ENCODE peak calls at places on chromosome 1, in seven cellular contexts. One of them, this sample, is unnamed.

GRCh38 chr1:225871374-225872074 is 10.7 kb downstream of the TMEM63A start:
- DNase-seq in PC-9: no peak
- DNase-seq in GM23338: peak
- DNase-seq in K562: no peak
- DNase-seq in ovary: no peak
- DNase-seq in fibroblast of lung: no peak
- DNase-seq in Panc1: peak
- DNase-seq in this sample: no peak

GRCh38 chr1:209585672-209586071 is 2.2 kb downstream of the CAMK1G start:
- DNase-seq in GM23338: peak
- DNase-seq in K562: no peak
- DNase-seq in fibroblast of lung: peak
- DNase-seq in Panc1: no peak
- DNase-seq in PC-9: peak
- DNase-seq in ovary: peak
- DNase-seq in this sample: no peak

GRCh38 chr1:76141898-76142297 is 67.4 kb downstream of the ST6GALNAC3 start:
- DNase-seq in ovary: no peak
- DNase-seq in PC-9: no peak
- DNase-seq in Panc1: no peak
- DNase-seq in K562: no peak
- DNase-seq in GM23338: peak
- DNase-seq in fibroblast of lung: no peak
- DNase-seq in this sample: no peak

GRCh38 chr1:94321662-94322061 is 84.3 kb upstream of the ARHGAP29 start:
- DNase-seq in PC-9: no peak
- DNase-seq in Panc1: no peak
- DNase-seq in fibroblast of lung: no peak
- DNase-seq in GM23338: no peak
- DNase-seq in ovary: no peak
- DNase-seq in K562: no peak
- DNase-seq in this sample: no peak

GRCh38 chr1:68227598-68227997 is 4.7 kb downstream of the WLS start:
- DNase-seq in K562: no peak
- DNase-seq in ovary: no peak
- DNase-seq in GM23338: no peak
- DNase-seq in fibroblast of lung: no peak
- DNase-seq in PC-9: no peak
- DNase-seq in Panc1: no peak
- DNase-seq in this sample: no peak

GRCh38 chr1:57204091-57204490 is 219.8 kb downstream of the DAB1 start:
- DNase-seq in ovary: no peak
- DNase-seq in fibroblast of lung: no peak
- DNase-seq in GM23338: no peak
- DNase-seq in K562: no peak
- DNase-seq in PC-9: no peak
- DNase-seq in Panc1: no peak
- DNase-seq in this sample: no peak

GRCh38 chr1:58432813-58433668 is 113.5 kb downstream of the OMA1 start:
- DNase-seq in fibroblast of lung: peak
- DNase-seq in ovary: peak
- DNase-seq in Panc1: no peak
- DNase-seq in PC-9: peak
- DNase-seq in GM23338: peak
- DNase-seq in K562: no peak
- DNase-seq in this sample: peak

GRCh38 chr1:172680733-172681275 is 21.9 kb downstream of the FASLG start:
- DNase-seq in Panc1: no peak
- DNase-seq in ovary: no peak
- DNase-seq in PC-9: no peak
- DNase-seq in K562: no peak
- DNase-seq in GM23338: peak
- DNase-seq in fibroblast of lung: no peak
- DNase-seq in this sample: no peak

GRCh38 chr1:219324629-219325367 is 151.1 kb downstream of the LYPLAL1 start:
- DNase-seq in fibroblast of lung: peak
- DNase-seq in K562: no peak
- DNase-seq in Panc1: peak
- DNase-seq in ovary: no peak
- DNase-seq in PC-9: peak
- DNase-seq in GM23338: no peak
- DNase-seq in this sample: peak

GRCh38 chr1:24442764-24443163 is 27.2 kb downstream of the NIPAL3 start:
- DNase-seq in fibroblast of lung: peak
- DNase-seq in PC-9: no peak
- DNase-seq in K562: no peak
- DNase-seq in Panc1: no peak
- DNase-seq in ovary: no peak
- DNase-seq in GM23338: no peak
- DNase-seq in this sample: no peak
- H3K27ac ChIP-seq in fibroblast of lung: no peak
- H3K27ac ChIP-seq in PC-9: no peak
- H3K27ac ChIP-seq in K562: no peak
- H3K27ac ChIP-seq in Panc1: no peak
- H3K27ac ChIP-seq in ovary: no peak
- H3K27ac ChIP-seq in GM23338: no peak
- H3K27ac ChIP-seq in this sample: no peak

GRCh38 chr1:119143716-119144115 is 3.3 kb upstream of the WARS2 start:
- DNase-seq in fibroblast of lung: no peak
- DNase-seq in ovary: no peak
- DNase-seq in GM23338: no peak
- DNase-seq in PC-9: no peak
- DNase-seq in K562: no peak
- DNase-seq in Panc1: no peak
- DNase-seq in this sample: no peak
- H3K27ac ChIP-seq in fibroblast of lung: no peak
- H3K27ac ChIP-seq in ovary: no peak
- H3K27ac ChIP-seq in GM23338: no peak
- H3K27ac ChIP-seq in PC-9: no peak
- H3K27ac ChIP-seq in K562: no peak
- H3K27ac ChIP-seq in Panc1: no peak
- H3K27ac ChIP-seq in this sample: no peak

GRCh38 chr1:183124259-183124658 is 61.8 kb upstream of the LAMC2 start:
- DNase-seq in Panc1: no peak
- DNase-seq in PC-9: no peak
- DNase-seq in K562: no peak
- DNase-seq in fibroblast of lung: no peak
- DNase-seq in ovary: peak
- DNase-seq in GM23338: no peak
- DNase-seq in this sample: no peak

GRCh38 chr1:183125279-183125999 is 60.6 kb upstream of the LAMC2 start:
- DNase-seq in PC-9: no peak
- DNase-seq in ovary: no peak
- DNase-seq in GM23338: no peak
- DNase-seq in Panc1: no peak
- DNase-seq in fibroblast of lung: no peak
- DNase-seq in K562: no peak
- DNase-seq in this sample: no peak

GRCh38 chr1:183129921-183130675 is 56.0 kb upstream of the LAMC2 start:
- DNase-seq in Panc1: no peak
- DNase-seq in K562: no peak
- DNase-seq in PC-9: no peak
- DNase-seq in fibroblast of lung: no peak
- DNase-seq in GM23338: no peak
- DNase-seq in ovary: no peak
- DNase-seq in this sample: no peak

GRCh38 chr1:183126528-183126927 is 59.5 kb upstream of the LAMC2 start:
- DNase-seq in PC-9: no peak
- DNase-seq in K562: no peak
- DNase-seq in Panc1: no peak
- DNase-seq in GM23338: no peak
- DNase-seq in ovary: no peak
- DNase-seq in fibroblast of lung: peak
- DNase-seq in this sample: no peak

GRCh38 chr1:183126000-183126366 is 60.1 kb upstream of the LAMC2 start:
- DNase-seq in PC-9: no peak
- DNase-seq in GM23338: no peak
- DNase-seq in Panc1: no peak
- DNase-seq in ovary: no peak
- DNase-seq in K562: no peak
- DNase-seq in fibroblast of lung: no peak
- DNase-seq in this sample: no peak
- H3K27ac ChIP-seq in PC-9: no peak
- H3K27ac ChIP-seq in GM23338: peak
- H3K27ac ChIP-seq in Panc1: no peak
- H3K27ac ChIP-seq in ovary: no peak
- H3K27ac ChIP-seq in K562: no peak
- H3K27ac ChIP-seq in fibroblast of lung: peak
- H3K27ac ChIP-seq in this sample: no peak

GRCh38 chr1:44048816-44049215 is 17.6 kb upstream of the SLC6A9 start:
- DNase-seq in GM23338: no peak
- DNase-seq in Panc1: no peak
- DNase-seq in ovary: no peak
- DNase-seq in K562: no peak
- DNase-seq in PC-9: no peak
- DNase-seq in fibroblast of lung: peak
- DNase-seq in this sample: no peak
- H3K27ac ChIP-seq in GM23338: no peak
- H3K27ac ChIP-seq in Panc1: peak
- H3K27ac ChIP-seq in ovary: no peak
- H3K27ac ChIP-seq in K562: peak
- H3K27ac ChIP-seq in PC-9: peak
- H3K27ac ChIP-seq in fibroblast of lung: peak
- H3K27ac ChIP-seq in this sample: peak

DNA sequence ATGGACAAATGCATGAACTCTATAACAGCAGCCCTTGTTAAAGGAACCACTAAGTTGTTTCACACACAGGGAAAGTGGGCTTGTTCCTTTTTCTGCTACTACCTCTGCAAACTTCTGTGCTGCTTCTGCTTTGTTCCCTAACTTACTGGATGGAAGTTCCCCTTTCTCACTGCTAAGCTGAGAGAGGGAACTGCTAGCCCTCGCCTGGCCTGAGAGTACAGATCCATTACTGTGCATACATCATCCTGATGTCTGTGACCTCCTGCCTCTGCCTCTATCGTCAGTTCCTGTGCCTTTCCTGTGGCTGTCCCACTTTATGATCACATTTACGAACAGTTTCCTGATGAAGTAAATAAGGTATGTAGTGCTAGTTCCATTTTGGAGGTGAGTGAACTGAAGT is 3.5 kb downstream of the GNAT2 start:
- DNase-seq in Panc1: no peak
- DNase-seq in K562: no peak
- DNase-seq in ovary: no peak
- DNase-seq in PC-9: no peak
- DNase-seq in fibroblast of lung: no peak
- DNase-seq in GM23338: no peak
- DNase-seq in this sample: no peak
- H3K27ac ChIP-seq in Panc1: no peak
- H3K27ac ChIP-seq in K562: peak
- H3K27ac ChIP-seq in ovary: no peak
- H3K27ac ChIP-seq in PC-9: no peak
- H3K27ac ChIP-seq in fibroblast of lung: no peak
- H3K27ac ChIP-seq in GM23338: no peak
- H3K27ac ChIP-seq in this sample: no peak

GRCh38 chr1:9376886-9377333 is 84.2 kb downstream of the SPSB1 start:
- DNase-seq in fibroblast of lung: peak
- DNase-seq in ovary: peak
- DNase-seq in K562: no peak
- DNase-seq in GM23338: no peak
- DNase-seq in PC-9: no peak
- DNase-seq in Panc1: no peak
- DNase-seq in this sample: no peak
- H3K27ac ChIP-seq in fibroblast of lung: no peak
- H3K27ac ChIP-seq in ovary: peak
- H3K27ac ChIP-seq in K562: no peak
- H3K27ac ChIP-seq in GM23338: no peak
- H3K27ac ChIP-seq in PC-9: no peak
- H3K27ac ChIP-seq in Panc1: peak
- H3K27ac ChIP-seq in this sample: no peak

This sample was measured in keratinocyte.